ENCODE peak calls at places on chromosomes 12 and 14, in ten cellular contexts. Y, P, G, S, X, V, J, A, B and F are unnamed samples.

GRCh38 chr14:55446127-55446736 is 5.8 kb upstream of the TBPL2 start:
- DNase-seq in Y (peak; percentile 61), P (peak; percentile 71), G (peak; percentile 70), S (peak; percentile 34), X (peak; percentile 40), V (no peak), J (peak; percentile 79), A (peak; percentile 36), B (peak; percentile 66), F (peak; percentile 53)

GRCh38 chr14:99408286-99408970 is 72.2 kb downstream of the SETD3 start:
- DNase-seq in Y (no peak), P (no peak), G (no peak), S (no peak), X (no peak), V (no peak), J (no peak), A (no peak), B (no peak), F (no peak)

GRCh38 chr12:44286821-44287220 is 450.9 kb downstream of the TMEM117 start:
- DNase-seq in Y (no peak), P (no peak), G (no peak), S (no peak), X (no peak), V (no peak), J (no peak), A (no peak), B (no peak), F (no peak)

GRCh38 chr14:24215495-24216344 is at the start of gene MDP1:
- DNase-seq in Y (peak; percentile 74), P (peak; percentile 85), G (peak; percentile 78), S (peak; percentile 54), X (peak; percentile 88), V (no peak), J (peak; percentile 79), A (peak; percentile 81), B (peak; percentile 66), F (peak; percentile 86)

GRCh38 chr12:77337327-77337726 is 272.0 kb upstream of the E2F7 start:
- DNase-seq in Y (peak; percentile 23), P (no peak), G (no peak), S (no peak), X (no peak), V (no peak), J (no peak), A (no peak), B (no peak), F (no peak)

GRCh38 chr12:51889216-51890134 is 1.6 kb downstream of the ANKRD33 start:
- DNase-seq in Y (no peak), P (no peak), G (no peak), S (no peak), X (no peak), V (no peak), J (no peak), A (no peak), B (no peak), F (no peak)

GRCh38 chr14:27553820-27554219 is 956.0 kb upstream of the NOVA1 start:
- DNase-seq in Y (no peak), P (no peak), G (peak; percentile 3), S (no peak), X (no peak), V (no peak), J (no peak), A (no peak), B (no peak), F (no peak)

GRCh38 chr12:107207931-107208515 is 114.7 kb upstream of the CRY1 start:
- DNase-seq in Y (peak; percentile 63), P (no peak), G (no peak), S (no peak), X (no peak), V (no peak), J (no peak), A (no peak), B (no peak), F (no peak)

GRCh38 chr12:19192709-19193108 is 63.2 kb downstream of the PLEKHA5 start:
- DNase-seq in Y (no peak), P (no peak), G (no peak), S (no peak), X (no peak), V (no peak), J (no peak), A (no peak), B (no peak), F (no peak)

GRCh38 chr12:106767954-106768501 is 6.5 kb upstream of the RIC8B start:
- DNase-seq in Y (peak; percentile 64), P (peak; percentile 50), G (no peak), S (no peak), X (no peak), V (no peak), J (no peak), A (no peak), B (no peak), F (no peak)